ENCODE peak calls at places on chromosomes 12 and 14, in seven cellular contexts. R is IMR-90, L is lower lobe of right lung, C is A549, D is left lung, B is mammary epithelial cell, O is esophagus squamous epithelium. S is an unnamed sample.
A peak's percentile ranks its signal among the peaks of the same experiment; 100 is the strongest.

GRCh38 chr12:120983759-120984158 is 5.4 kb downstream of the HNF1A start:
- DNase-seq in R (no peak), L (no peak), C (no peak), D (no peak), B (no peak), O (no peak), S (no peak)

GRCh38 chr12:6831021-6831420 is 2.8 kb downstream of the P3H3 start:
- DNase-seq in R (no peak), L (no peak), C (no peak), D (no peak), B (no peak), O (no peak), S (no peak)

GRCh38 chr14:95065411-95065810 is 91.9 kb downstream of the DICER1 start:
- DNase-seq in R (no peak), L (no peak), C (no peak), D (no peak), B (no peak), O (no peak), S (no peak)

GRCh38 chr12:54419088-54419887 is at the start of gene ITGA5:
- DNase-seq in R (peak; percentile 69), L (peak; percentile 81), C (peak; percentile 90), D (peak; percentile 82), B (peak; percentile 76), O (no peak), S (no peak)

GRCh38 chr12:93379432-93380308 is 1.9 kb downstream of the NUDT4 start:
- DNase-seq in R (peak; percentile 14), L (no peak), C (no peak), D (no peak), B (peak; percentile 27), O (no peak), S (no peak)

GRCh38 chr12:22304341-22304740 is 30.2 kb downstream of the ST8SIA1 start:
- DNase-seq in R (no peak), L (no peak), C (no peak), D (no peak), B (no peak), O (no peak), S (no peak)

GRCh38 chr12:93886533-93887511 is 209.6 kb downstream of the CRADD start:
- DNase-seq in R (peak; percentile 89), L (no peak), C (no peak), D (no peak), B (no peak), O (no peak), S (no peak)

GRCh38 chr14:76465651-76466050 is 89.7 kb downstream of the ESRRB start:
- DNase-seq in R (no peak), L (no peak), C (no peak), D (no peak), B (no peak), O (no peak), S (no peak)

GRCh38 chr14:78157855-78158436 is 12.2 kb upstream of the NRXN3 start:
- DNase-seq in R (peak; percentile 1), L (no peak), C (no peak), D (no peak), B (no peak), O (no peak), S (no peak)

GRCh38 chr12:131052891-131053290 is 99.2 kb downstream of the ADGRD1 start:
- DNase-seq in R (no peak), L (peak; percentile 12), C (no peak), D (peak; percentile 1), B (no peak), O (no peak), S (no peak)

GRCh38 chr14:95291859-95292542 is 27.7 kb downstream of the CLMN start:
- DNase-seq in R (peak; percentile 21), L (no peak), C (no peak), D (no peak), B (peak; percentile 75), O (no peak), S (peak; percentile 17)

GRCh38 chr12:39043425-39043824 is 138.0 kb upstream of the CPNE8 start:
- DNase-seq in R (no peak), L (no peak), C (no peak), D (no peak), B (no peak), O (no peak), S (no peak)

GRCh38 chr14:74941676-74942097 is 13.7 kb downstream of the PGF start:
- DNase-seq in R (peak; percentile 57), L (peak; percentile 84), C (no peak), D (peak; percentile 76), B (no peak), O (no peak), S (peak; percentile 68)

GRCh38 chr12:103632554-103633216 is 45.6 kb downstream of the STAB2 start:
- DNase-seq in R (peak; percentile 33), L (peak; percentile 56), C (peak; percentile 52), D (peak; percentile 47), B (peak; percentile 70), O (no peak), S (no peak)

GRCh38 chr12:49703647-49704137 is 3.5 kb downstream of the FMNL3 start:
- DNase-seq in R (peak; percentile 92), L (no peak), C (no peak), D (no peak), B (peak; percentile 71), O (no peak), S (no peak)

GRCh38 chr14:32329146-32329545 is at the start of gene AKAP6:
- DNase-seq in R (no peak), L (no peak), C (no peak), D (no peak), B (no peak), O (no peak), S (no peak)

GRCh38 chr14:85038526-85038925 is 491.4 kb upstream of the FLRT2 start:
- DNase-seq in R (no peak), L (no peak), C (no peak), D (no peak), B (no peak), O (no peak), S (no peak)

GRCh38 chr12:6141048-6141447 is 16.6 kb upstream of the VWF start:
- DNase-seq in R (peak; percentile 70), L (no peak), C (no peak), D (peak; percentile 70), B (no peak), O (no peak), S (no peak)

GRCh38 chr12:31578632-31579031 is 12.3 kb downstream of the DENND5B start:
- DNase-seq in R (peak; percentile 49), L (no peak), C (no peak), D (no peak), B (no peak), O (no peak), S (no peak)

GRCh38 chr14:78530078-78530477 is 359.9 kb downstream of the NRXN3 start:
- DNase-seq in R (no peak), L (no peak), C (no peak), D (no peak), B (peak; percentile 4), O (no peak), S (no peak)

GRCh38 chr14:52446355-52446754 is 106.0 kb downstream of the TXNDC16 start:
- DNase-seq in R (no peak), L (no peak), C (no peak), D (no peak), B (peak; percentile 6), O (no peak), S (no peak)

GRCh38 chr12:54229624-54230212 is 40.9 kb upstream of the SMUG1 start:
- DNase-seq in R (peak; percentile 99), L (no peak), C (peak; percentile 66), D (no peak), B (peak; percentile 94), O (no peak), S (no peak)

GRCh38 chr12:131028587-131029338 is 75.1 kb downstream of the ADGRD1 start:
- DNase-seq in R (no peak), L (peak; percentile 68), C (no peak), D (peak; percentile 64), B (no peak), O (no peak), S (no peak)

GRCh38 chr12:105406497-105406896 is 76.0 kb downstream of the C12orf75 start:
- DNase-seq in R (no peak), L (no peak), C (no peak), D (no peak), B (no peak), O (no peak), S (no peak)

GRCh38 chr12:115013668-115014072 is 329.7 kb upstream of the TBX3 start:
- DNase-seq in R (no peak), L (no peak), C (no peak), D (no peak), B (no peak), O (no peak), S (no peak)

GRCh38 chr14:104782823-104783170 is 12.8 kb downstream of the AKT1 start:
- DNase-seq in R (no peak), L (no peak), C (no peak), D (no peak), B (no peak), O (no peak), S (no peak)

GRCh38 chr14:101065696-101066694 is 162.5 kb upstream of the RTL1 start:
- DNase-seq in R (no peak), L (peak; percentile 20), C (no peak), D (peak; percentile 26), B (no peak), O (no peak), S (no peak)

DNA sequence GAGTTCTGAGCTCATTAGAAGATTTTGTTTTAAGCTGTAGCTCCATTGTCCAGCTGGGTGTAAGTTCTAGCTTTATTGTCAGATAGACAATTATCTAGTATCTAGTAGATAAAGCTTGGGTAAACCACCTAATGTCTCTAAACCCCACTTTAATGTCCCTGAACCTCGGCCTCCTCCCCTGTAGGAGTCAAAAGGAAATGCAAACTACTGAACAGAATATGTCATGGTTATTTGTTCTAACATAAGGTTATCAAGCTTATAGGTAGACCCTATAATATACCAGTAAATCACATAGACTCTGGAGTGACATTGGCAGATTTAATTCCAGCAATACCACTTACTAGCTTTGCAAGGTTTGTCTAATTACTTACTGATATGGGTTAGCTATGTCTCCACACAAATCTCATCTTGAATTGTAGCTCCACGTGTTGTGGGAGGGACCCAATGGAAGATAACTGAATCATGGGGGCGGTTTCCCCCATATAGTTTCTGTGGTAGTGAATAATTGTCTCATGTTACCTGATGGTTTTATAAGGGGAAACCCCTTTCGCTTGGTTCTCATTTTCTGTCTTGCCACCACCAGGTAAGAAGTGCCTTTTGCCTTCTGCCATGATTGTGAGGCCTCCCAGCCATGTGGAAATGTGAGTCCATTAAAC is 29.4 kb downstream of the BCAT1 start:
- DNase-seq in R (no peak), L (no peak), C (no peak), D (no peak), B (peak; percentile 37), O (no peak), S (no peak)
- TF ChIP-seq CTCF in R (no peak), L (no peak), C (no peak), D (no peak), B (no peak), O (no peak), S (no peak)

GRCh38 chr12:26939192-26939832 is 1.0 kb downstream of the FGFR1OP2 start:
- DNase-seq in R (peak; percentile 31), L (no peak), C (no peak), D (no peak), B (peak; percentile 40), O (no peak), S (no peak)
- H3K4me1 ChIP-seq in R (peaks cover 2% of the 10 kb centered on the region), L (peaks cover 57% of the 10 kb centered on the region), C (peaks cover 49% of the 10 kb centered on the region), D (peaks cover 20% of the 10 kb centered on the region), B (peaks cover 12% of the 10 kb centered on the region), O (peaks cover 82% of the 10 kb centered on the region), S (peaks cover 61% of the 10 kb centered on the region)

GRCh38 chr12:46609281-46609623 is 216.5 kb downstream of the SLC38A4 start:
- DNase-seq in R (no peak), L (no peak), C (no peak), D (no peak), B (no peak), O (no peak), S (no peak)
- H3K27ac ChIP-seq in R (peak overlapping the region; percentile 91), L (no peak overlapping the region), C (peak overlapping the region; percentile 27), D (no peak overlapping the region), B (no peak overlapping the region), O (peak overlapping the region; percentile 55), S (peak overlapping the region; percentile 79)

GRCh38 chr12:100993916-100994315 is 199.3 kb downstream of the ANO4 start:
- DNase-seq in R (no peak), L (no peak), C (no peak), D (no peak), B (no peak), O (no peak), S (no peak)
- TF ChIP-seq CTCF in R (no peak), L (no peak), C (no peak), D (no peak), B (no peak), O (no peak), S (no peak)